ENCODE peak calls at places on chromosomes 12 and 14, in five cellular contexts. N is MCF 10A, T is brain microvascular endothelial cell, Y is T47D, I is Daoy. C is an unnamed sample.

GRCh38 chr14:37988472-37988871 is 219.2 kb upstream of the SSTR1 start:
- DNase-seq in N (no peak), T (no peak), Y (no peak), I (no peak), C (no peak)

GRCh38 chr14:78863143-78863542 is 693.0 kb downstream of the NRXN3 start:
- DNase-seq in N (peak; percentile 65), T (peak; percentile 25), Y (peak; percentile 55), I (peak; percentile 2), C (no peak)

GRCh38 chr12:14514154-14514842 is 53.4 kb downstream of the PLBD1 start:
- DNase-seq in N (peak; percentile 58), T (peak; percentile 26), Y (peak; percentile 91), I (peak; percentile 23), C (no peak)

GRCh38 chr12:132560831-132561783 is 49.3 kb downstream of the LRCOL1 start:
- DNase-seq in N (peak; percentile 67), T (peak; percentile 55), Y (peak; percentile 76), I (peak; percentile 75), C (peak; percentile 52)

GRCh38 chr14:90536092-90536491 is 139.3 kb downstream of the CALM1 start:
- DNase-seq in N (no peak), T (no peak), Y (no peak), I (no peak), C (peak; percentile 84)

GRCh38 chr12:122368361-122369073 is 54.0 kb downstream of the CLIP1 start:
- DNase-seq in N (peak; percentile 42), T (peak; percentile 53), Y (no peak), I (peak; percentile 76), C (no peak)

GRCh38 chr14:81246561-81247270 is 26.0 kb upstream of the GTF2A1 start:
- DNase-seq in N (peak; percentile 16), T (no peak), Y (no peak), I (peak; percentile 66), C (no peak)

GRCh38 chr12:32679910-32680217 is 763 bp downstream of the DNM1L start:
- DNase-seq in N (no peak), T (no peak), Y (no peak), I (no peak), C (no peak)

GRCh38 chr14:99124482-99125104 is 147.4 kb downstream of the BCL11B start:
- DNase-seq in N (no peak), T (no peak), Y (no peak), I (no peak), C (no peak)

GRCh38 chr12:120853188-120853587 is 51.0 kb downstream of the SPPL3 start:
- DNase-seq in N (no peak), T (no peak), Y (no peak), I (no peak), C (no peak)

GRCh38 chr14:52305014-52305413 is 9.1 kb upstream of the PTGER2 start:
- DNase-seq in N (no peak), T (no peak), Y (no peak), I (no peak), C (no peak)

GRCh38 chr14:61188196-61188595 is 92.9 kb downstream of the TMEM30B start:
- DNase-seq in N (no peak), T (peak; percentile 50), Y (peak; percentile 29), I (peak; percentile 80), C (no peak)

GRCh38 chr12:32906407-32907165 is 10.0 kb upstream of the PKP2 start:
- DNase-seq in N (peak; percentile 60), T (no peak), Y (no peak), I (no peak), C (no peak)

GRCh38 chr14:55955175-55955574 is 163.0 kb upstream of the PELI2 start:
- DNase-seq in N (no peak), T (no peak), Y (no peak), I (no peak), C (no peak)

GRCh38 chr12:726281-727140 is 25.9 kb upstream of the WNK1 start:
- DNase-seq in N (peak; percentile 58), T (no peak), Y (no peak), I (peak; percentile 50), C (no peak)

GRCh38 chr14:21867541-21867940 is 193.9 kb upstream of the OR4E1 start:
- DNase-seq in N (peak; percentile 15), T (peak; percentile 60), Y (no peak), I (peak; percentile 67), C (no peak)

GRCh38 chr12:39553476-39553875 is 66.1 kb downstream of the ABCD2 start:
- DNase-seq in N (no peak), T (no peak), Y (peak; percentile 16), I (no peak), C (no peak)

GRCh38 chr12:69838086-69838440 is 13.0 kb downstream of the MYRFL start:
- DNase-seq in N (no peak), T (no peak), Y (no peak), I (no peak), C (no peak)

GRCh38 chr12:6612247-6612646 is 5.1 kb upstream of the CHD4 start:
- DNase-seq in N (no peak), T (no peak), Y (no peak), I (peak; percentile 19), C (peak; percentile 51)

GRCh38 chr12:125311050-125311449 is 245.8 kb downstream of the AACS start:
- DNase-seq in N (no peak), T (no peak), Y (no peak), I (no peak), C (peak; percentile 47)

GRCh38 chr14:32702571-32702970 is 236.1 kb upstream of the NPAS3 start:
- DNase-seq in N (no peak), T (peak; percentile 45), Y (no peak), I (peak; percentile 70), C (no peak)

GRCh38 chr14:65879218-65880009 is 466.9 kb downstream of the FUT8 start:
- DNase-seq in N (peak; percentile 89), T (peak; percentile 1), Y (no peak), I (peak; percentile 70), C (no peak)

GRCh38 chr14:94372021-94372605 is 16.3 kb downstream of the SERPINA1 start:
- DNase-seq in N (no peak), T (no peak), Y (peak; percentile 53), I (no peak), C (no peak)

GRCh38 chr14:28765907-28766504 is 581 bp upstream of the FOXG1 start:
- DNase-seq in N (no peak), T (no peak), Y (no peak), I (peak; percentile 81), C (no peak)

GRCh38 chr12:109679716-109680520 is 33.7 kb upstream of the FAM222A start:
- DNase-seq in N (no peak), T (no peak), Y (no peak), I (no peak), C (peak; percentile 53)

GRCh38 chr12:111192657-111193056 is 176.2 kb downstream of the PHETA1 start:
- DNase-seq in N (peak; percentile 17), T (no peak), Y (peak; percentile 13), I (no peak), C (no peak)

GRCh38 chr14:78764240-78764639 is 594.1 kb downstream of the NRXN3 start:
- DNase-seq in N (peak; percentile 33), T (peak; percentile 22), Y (no peak), I (peak; percentile 55), C (no peak)

GRCh38 chr12:82688035-82688501 is 1.4 kb downstream of the TMTC2 start:
- DNase-seq in N (peak; percentile 16), T (peak; percentile 9), Y (peak; percentile 36), I (peak; percentile 1), C (peak; percentile 36)

GRCh38 chr14:104715416-104715815 is 8.6 kb upstream of the ADSS1 start:
- DNase-seq in N (no peak), T (no peak), Y (peak; percentile 91), I (no peak), C (no peak)

GRCh38 chr14:24411468-24412454 is 13.0 kb downstream of the NYNRIN start:
- DNase-seq in N (peak; percentile 61), T (peak; percentile 51), Y (peak; percentile 71), I (peak; percentile 54), C (peak; percentile 67)

GRCh38 chr12:114347861-114348260 is 58.1 kb downstream of the TBX5 start:
- DNase-seq in N (no peak), T (no peak), Y (no peak), I (no peak), C (no peak)

GRCh38 chr12:29844667-29845066 is 60.9 kb upstream of the TMTC1 start:
- DNase-seq in N (peak; percentile 35), T (no peak), Y (no peak), I (no peak), C (no peak)

GRCh38 chr12:78210894-78211302 is 380.2 kb downstream of the NAV3 start:
- DNase-seq in N (peak; percentile 88), T (peak; percentile 57), Y (peak; percentile 10), I (peak; percentile 57), C (no peak)

GRCh38 chr12:54261817-54262402 is 18.0 kb downstream of the CBX5 start:
- DNase-seq in N (no peak), T (no peak), Y (no peak), I (no peak), C (peak; percentile 38)

GRCh38 chr12:113086249-113087164 is 30.0 kb downstream of the DTX1 start:
- DNase-seq in N (no peak), T (no peak), Y (peak; percentile 38), I (peak; percentile 80), C (no peak)

GRCh38 chr14:53964249-53964648 is 7.6 kb upstream of the BMP4 start:
- DNase-seq in N (no peak), T (peak; percentile 60), Y (no peak), I (peak; percentile 50), C (no peak)

GRCh38 chr12:107118624-107119023 is 25.3 kb upstream of the CRY1 start:
- DNase-seq in N (no peak), T (no peak), Y (no peak), I (no peak), C (no peak)

GRCh38 chr14:50762001-50762930 is 68.7 kb downstream of the NIN start:
- DNase-seq in N (peak; percentile 50), T (peak; percentile 89), Y (no peak), I (peak; percentile 82), C (no peak)

C was measured in G401.